ENCODE peak calls at places on chromosome 12, in five cellular contexts. D is GM23338, G is GM12878, O is HepG2, L is K562. E is an unnamed sample.
A peak's percentile ranks its signal among the peaks of the same experiment; 100 is the strongest.

GRCh38 chr12:57627504-57628279 is 5.3 kb downstream of the B4GALNT1 start:
- DNase-seq in D (peak; percentile 50), O (no peak), G (no peak), L (no peak), E (no peak)

GRCh38 chr12:13198921-13199320 is 2.4 kb downstream of the EMP1 start:
- DNase-seq in G (no peak), L (no peak), D (no peak), O (no peak), E (no peak)

GRCh38 chr12:94603434-94604068 is 46.8 kb downstream of the TMCC3 start:
- DNase-seq in O (peak; percentile 5), D (peak; percentile 75), G (no peak), L (peak; percentile 51), E (peak; percentile 27)

GRCh38 chr12:110349521-110350151 is 53.9 kb downstream of the ANAPC7 start:
- DNase-seq in D (no peak), G (no peak), L (no peak), O (no peak), E (no peak)

GRCh38 chr12:124399622-124400021 is 104.7 kb downstream of the RFLNA start:
- DNase-seq in D (peak; percentile 75), O (peak; percentile 18), G (no peak), L (peak; percentile 76), E (peak; percentile 69)

GRCh38 chr12:47397664-47398281 is 308.1 kb downstream of the RPAP3 start:
- DNase-seq in D (peak; percentile 45), G (no peak), O (peak; percentile 36), L (no peak), E (peak; percentile 51)

GRCh38 chr12:93127107-93127560 is 198.0 kb upstream of the EEA1 start:
- DNase-seq in L (no peak), D (no peak), G (no peak), O (no peak), E (no peak)

GRCh38 chr12:58809064-58809607 is 111.2 kb downstream of the LRIG3 start:
- DNase-seq in L (no peak), O (no peak), D (no peak), G (no peak), E (no peak)

GRCh38 chr12:111276189-111276588 is 92.7 kb downstream of the PHETA1 start:
- DNase-seq in D (no peak), L (no peak), O (no peak), G (no peak), E (no peak)

GRCh38 chr12:115798309-115798917 is 479.1 kb downstream of the MED13L start:
- DNase-seq in D (no peak), L (no peak), O (no peak), G (no peak), E (no peak)

GRCh38 chr12:3231399-3231876 is 154.3 kb downstream of the TSPAN9 start:
- DNase-seq in G (no peak), L (no peak), D (peak; percentile 78), O (no peak), E (no peak)

GRCh38 chr12:72072613-72073212 is 134.1 kb downstream of the TPH2 start:
- DNase-seq in G (no peak), D (no peak), O (no peak), L (no peak), E (no peak)

GRCh38 chr12:75366629-75367028 is 24.3 kb upstream of the GLIPR1L2 start:
- DNase-seq in G (no peak), O (no peak), L (no peak), D (peak; percentile 18), E (no peak)

GRCh38 chr12:92927055-92927435 is 2.0 kb downstream of the EEA1 start:
- DNase-seq in G (peak; percentile 44), O (peak; percentile 29), D (peak; percentile 60), L (no peak), E (no peak)

GRCh38 chr12:108667349-108667748 is 33.7 kb upstream of the SELPLG start:
- DNase-seq in G (no peak), D (no peak), L (no peak), O (peak; percentile 12), E (no peak)

GRCh38 chr12:5318874-5319273 is 113.0 kb upstream of the NTF3 start:
- DNase-seq in O (no peak), L (no peak), D (no peak), G (no peak), E (no peak)

GRCh38 chr12:113333877-113334785 is 778 bp downstream of the SLC8B1 start:
- DNase-seq in L (no peak), G (no peak), D (no peak), O (no peak), E (no peak)

GRCh38 chr12:100715976-100716657 is 78.5 kb upstream of the ANO4 start:
- DNase-seq in O (no peak), D (peak; percentile 70), L (no peak), G (no peak), E (no peak)

GRCh38 chr12:106229036-106229591 is 18.7 kb downstream of the CKAP4 start:
- DNase-seq in G (no peak), D (no peak), L (no peak), O (no peak), E (no peak)

GRCh38 chr12:58415716-58416115 is 474.3 kb downstream of the ATP23 start:
- DNase-seq in L (no peak), D (no peak), O (no peak), G (no peak), E (no peak)

GRCh38 chr12:46407360-46407759 is 34.8 kb upstream of the SLC38A2 start:
- DNase-seq in L (no peak), D (no peak), O (no peak), G (no peak), E (no peak)

GRCh38 chr12:124395284-124395752 is 100.4 kb downstream of the RFLNA start:
- DNase-seq in O (no peak), G (no peak), L (no peak), D (no peak), E (peak; percentile 78)

GRCh38 chr12:91985002-91985767 is 160.5 kb downstream of the BTG1 start:
- DNase-seq in L (no peak), G (no peak), O (no peak), D (no peak), E (no peak)

GRCh38 chr12:93851245-93851665 is 174.1 kb downstream of the CRADD start:
- DNase-seq in D (no peak), O (no peak), G (no peak), L (no peak), E (no peak)

GRCh38 chr12:78562358-78563205 is 302.0 kb upstream of the SYT1 start:
- DNase-seq in D (peak; percentile 61), O (peak; percentile 1), L (no peak), G (no peak), E (peak; percentile 46)

GRCh38 chr12:120639771-120640721 is at the start of gene CABP1:
- DNase-seq in O (peak; percentile 7), L (peak; percentile 97), D (peak; percentile 92), G (no peak), E (peak; percentile 56)

GRCh38 chr12:5506295-5506694 is 74.4 kb downstream of the NTF3 start:
- DNase-seq in G (no peak), O (no peak), D (no peak), L (no peak), E (no peak)

GRCh38 chr12:75747572-75747995 is 236.2 kb upstream of the KRR1 start:
- DNase-seq in D (no peak), G (no peak), L (no peak), O (no peak), E (no peak)

GRCh38 chr12:52029686-52030085 is 21.6 kb upstream of the NR4A1 start:
- DNase-seq in L (no peak), G (no peak), O (no peak), D (peak; percentile 94), E (peak; percentile 62)

GRCh38 chr12:109738209-109738608 is 24.6 kb downstream of the FAM222A start:
- DNase-seq in G (no peak), D (no peak), L (no peak), O (no peak), E (no peak)

GRCh38 chr12:129119537-129119936 is 266.3 kb downstream of the GLT1D1 start:
- DNase-seq in D (peak; percentile 28), G (no peak), L (no peak), O (no peak), E (no peak)

GRCh38 chr12:40033260-40033649 is 72.6 kb downstream of the SLC2A13 start:
- DNase-seq in L (no peak), O (no peak), D (peak; percentile 57), G (no peak), E (no peak)
- TF ChIP-seq JUNB in L (no peak), O (no peak), D (no peak), G (no peak), E (no peak)

GRCh38 chr12:130480887-130481286 is 143.2 kb downstream of the PIWIL1 start:
- DNase-seq in D (no peak), L (no peak), O (no peak), G (no peak), E (no peak)
- TF ChIP-seq JUNB in D (no peak), L (no peak), O (no peak), G (no peak), E (no peak)

GRCh38 chr12:11876301-11876700 is 194.4 kb upstream of the BCL2L14 start:
- DNase-seq in G (no peak), L (no peak), O (no peak), D (no peak), E (no peak)

GRCh38 chr12:11877102-11877826 is 193.5 kb upstream of the BCL2L14 start:
- DNase-seq in L (no peak), O (no peak), G (no peak), D (no peak), E (no peak)

GRCh38 chr12:11879306-11879705 is 191.4 kb upstream of the BCL2L14 start:
- DNase-seq in L (no peak), D (no peak), O (no peak), G (no peak), E (no peak)

GRCh38 chr12:11880424-11880823 is 190.3 kb upstream of the BCL2L14 start:
- DNase-seq in D (no peak), L (no peak), G (no peak), O (no peak), E (no peak)

GRCh38 chr12:11877869-11878780 is 192.6 kb upstream of the BCL2L14 start:
- DNase-seq in L (no peak), G (no peak), O (no peak), D (peak; percentile 32), E (peak; percentile 43)
- TF ChIP-seq JUNB in L (no peak), G (no peak), O (no peak), D (no peak), E (no peak)

DNA sequence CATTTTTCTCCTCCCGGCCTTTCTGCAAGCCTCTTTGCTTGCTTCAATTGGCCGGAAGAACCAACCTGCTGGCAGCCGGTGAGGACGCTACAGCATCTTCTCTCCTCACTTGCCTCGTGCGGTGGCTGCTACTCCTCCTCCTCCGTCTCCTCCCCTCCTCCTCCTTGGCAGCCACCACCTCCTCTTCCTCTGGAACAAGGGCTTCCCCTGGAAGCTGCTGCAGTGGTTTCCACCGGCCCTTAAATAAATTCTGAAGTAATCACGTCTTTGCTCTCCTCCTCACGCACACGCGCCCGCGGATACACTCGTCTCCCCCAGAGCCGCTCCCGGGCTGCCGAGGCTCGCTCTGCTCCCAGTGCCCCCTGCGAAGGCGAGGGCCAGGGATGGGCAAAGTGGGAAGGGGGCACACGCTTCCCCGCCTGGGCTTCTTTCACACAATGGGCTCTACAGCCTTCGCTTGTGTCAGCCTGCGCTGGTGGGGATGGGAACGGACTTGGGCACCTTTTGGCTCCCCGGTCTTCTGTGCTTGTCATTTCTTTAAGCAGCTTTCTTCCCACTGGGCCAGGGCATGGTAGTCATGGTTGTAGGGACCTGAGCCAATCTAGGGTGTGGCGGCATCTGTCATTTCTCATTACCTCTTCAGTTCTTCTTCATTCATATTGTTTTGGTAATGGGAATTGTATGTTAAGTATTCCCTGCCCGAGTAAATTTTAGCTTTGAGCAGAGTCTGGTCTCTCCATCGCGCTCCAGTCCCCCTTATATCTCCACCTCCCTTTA is at the start of gene PPFIA2:
- DNase-seq in D (peak; percentile 81), O (no peak), G (no peak), L (no peak), E (no peak)
- TF ChIP-seq JUNB in D (no peak), O (no peak), G (no peak), L (no peak), E (no peak)

E was measured in A549.